ENCODE peak calls at places on chromosomes 7 and 10, in seven cellular contexts. Z is transverse colon; Q is stimulated activated CD4-positive, alpha-beta T cell treated with anti-CD3 and anti-CD28 coated beads, Interleukin-4, amount 100 ng/mL, for 48 hours; Y is NCI-H774; X is GM13976; M is GM03348; I is NCI-H1092 treated with DMSO at 0.1 percent for 48 hours. C is an unnamed sample.

GRCh38 chr7:40746841-40747556 is 612.2 kb downstream of the SUGCT start:
- DNase-seq in Z (no peak), Q (no peak), Y (no peak), X (no peak), M (no peak), I (no peak), C (no peak)

GRCh38 chr10:24132741-24133140 is 76.2 kb upstream of the KIAA1217 start:
- DNase-seq in Z (no peak), Q (no peak), Y (no peak), X (no peak), M (peak), I (no peak), C (no peak)

GRCh38 chr7:103855671-103856070 is 133.8 kb downstream of the RELN start:
- DNase-seq in Z (no peak), Q (no peak), Y (no peak), X (no peak), M (no peak), I (no peak), C (no peak)

GRCh38 chr10:122019414-122019975 is 30.5 kb downstream of the TACC2 start:
- DNase-seq in Z (peak), Q (no peak), Y (no peak), X (no peak), M (no peak), I (no peak), C (peak)

GRCh38 chr7:143733876-143734275 is 23.6 kb downstream of the CTAGE6 start:
- DNase-seq in Z (no peak), Q (no peak), Y (no peak), X (no peak), M (no peak), I (no peak), C (no peak)

GRCh38 chr10:600876-601275 is 88.6 kb downstream of the DIP2C start:
- DNase-seq in Z (no peak), Q (no peak), Y (peak), X (no peak), M (peak), I (peak), C (no peak)

GRCh38 chr7:142873281-142873784 is 12.2 kb downstream of the TRPV6 start:
- DNase-seq in Z (no peak), Q (peak), Y (no peak), X (peak), M (no peak), I (no peak), C (no peak)

GRCh38 chr7:30143748-30144251 is 9.0 kb downstream of the MTURN start:
- DNase-seq in Z (no peak), Q (no peak), Y (peak), X (no peak), M (no peak), I (peak), C (no peak)

GRCh38 chr10:96466-96865 is 38.8 kb upstream of the ZMYND11 start:
- DNase-seq in Z (no peak), Q (no peak), Y (no peak), X (no peak), M (no peak), I (no peak), C (no peak)

GRCh38 chr7:80183900-80184685 is 49.5 kb downstream of the GNAI1 start:
- DNase-seq in Z (no peak), Q (no peak), Y (no peak), X (no peak), M (no peak), I (no peak), C (no peak)

GRCh38 chr10:72826346-72826745 is 67.2 kb upstream of the OIT3 start:
- DNase-seq in Z (no peak), Q (no peak), Y (no peak), X (no peak), M (no peak), I (no peak), C (no peak)

C was measured in colonic mucosa.